ENCODE peak calls at places on chromosomes 3 and 15, in ten cellular contexts. One of them, this sample, is unnamed.

GRCh38 chr15:101491739-101492640 is 2.5 kb upstream of the PCSK6 start:
- DNase-seq in GM23248: no peak
- DNase-seq in right cardiac atrium: no peak
- DNase-seq in endothelial cell of umbilical vein: no peak
- DNase-seq in psoas muscle: no peak
- DNase-seq in uterus: no peak
- DNase-seq in CD4-positive, alpha-beta memory T cell: no peak
- DNase-seq in IMR-90: no peak
- DNase-seq in right atrium auricular region: peak; percentile 52
- DNase-seq in CD4-positive, CD25-positive, alpha-beta regulatory T cell: no peak
- DNase-seq in this sample: no peak

GRCh38 chr15:57655809-57656208 is 50.7 kb upstream of the POLR2M start:
- DNase-seq in GM23248: no peak
- DNase-seq in right cardiac atrium: no peak
- DNase-seq in endothelial cell of umbilical vein: no peak
- DNase-seq in psoas muscle: no peak
- DNase-seq in uterus: no peak
- DNase-seq in CD4-positive, alpha-beta memory T cell: no peak
- DNase-seq in IMR-90: no peak
- DNase-seq in right atrium auricular region: no peak
- DNase-seq in CD4-positive, CD25-positive, alpha-beta regulatory T cell: peak; percentile 15
- DNase-seq in this sample: no peak

GRCh38 chr3:146524961-146525360 is 19.4 kb downstream of the PLSCR1 start:
- DNase-seq in GM23248: peak; percentile 10
- DNase-seq in right cardiac atrium: no peak
- DNase-seq in endothelial cell of umbilical vein: no peak
- DNase-seq in psoas muscle: no peak
- DNase-seq in uterus: no peak
- DNase-seq in CD4-positive, alpha-beta memory T cell: no peak
- DNase-seq in IMR-90: no peak
- DNase-seq in right atrium auricular region: no peak
- DNase-seq in CD4-positive, CD25-positive, alpha-beta regulatory T cell: no peak
- DNase-seq in this sample: no peak

GRCh38 chr15:100349696-100350433 is 8.1 kb upstream of the ADAMTS17 start:
- DNase-seq in GM23248: peak; percentile 93
- DNase-seq in right cardiac atrium: peak; percentile 94
- DNase-seq in endothelial cell of umbilical vein: peak; percentile 81
- DNase-seq in psoas muscle: peak; percentile 97
- DNase-seq in uterus: peak; percentile 97
- DNase-seq in CD4-positive, alpha-beta memory T cell: peak; percentile 83
- DNase-seq in IMR-90: peak; percentile 55
- DNase-seq in right atrium auricular region: peak; percentile 97
- DNase-seq in CD4-positive, CD25-positive, alpha-beta regulatory T cell: peak; percentile 86
- DNase-seq in this sample: peak; percentile 78

GRCh38 chr15:29113336-29114276 is 156.0 kb downstream of the NSMCE3 start:
- DNase-seq in GM23248: no peak
- DNase-seq in right cardiac atrium: no peak
- DNase-seq in endothelial cell of umbilical vein: no peak
- DNase-seq in psoas muscle: no peak
- DNase-seq in uterus: no peak
- DNase-seq in CD4-positive, alpha-beta memory T cell: no peak
- DNase-seq in IMR-90: no peak
- DNase-seq in right atrium auricular region: no peak
- DNase-seq in CD4-positive, CD25-positive, alpha-beta regulatory T cell: no peak
- DNase-seq in this sample: no peak

GRCh38 chr3:124053871-124054270 is 61.9 kb upstream of the ROPN1 start:
- DNase-seq in GM23248: no peak
- DNase-seq in right cardiac atrium: no peak
- DNase-seq in endothelial cell of umbilical vein: no peak
- DNase-seq in psoas muscle: no peak
- DNase-seq in uterus: no peak
- DNase-seq in CD4-positive, alpha-beta memory T cell: no peak
- DNase-seq in IMR-90: no peak
- DNase-seq in right atrium auricular region: no peak
- DNase-seq in CD4-positive, CD25-positive, alpha-beta regulatory T cell: no peak
- DNase-seq in this sample: no peak

GRCh38 chr15:74511583-74511982 is 29.4 kb upstream of the ARID3B start:
- DNase-seq in GM23248: no peak
- DNase-seq in right cardiac atrium: no peak
- DNase-seq in endothelial cell of umbilical vein: no peak
- DNase-seq in psoas muscle: no peak
- DNase-seq in uterus: no peak
- DNase-seq in CD4-positive, alpha-beta memory T cell: no peak
- DNase-seq in IMR-90: no peak
- DNase-seq in right atrium auricular region: no peak
- DNase-seq in CD4-positive, CD25-positive, alpha-beta regulatory T cell: no peak
- DNase-seq in this sample: no peak

GRCh38 chr3:137761563-137762503 is 2.3 kb upstream of the SOX14 start:
- DNase-seq in GM23248: no peak
- DNase-seq in right cardiac atrium: no peak
- DNase-seq in endothelial cell of umbilical vein: no peak
- DNase-seq in psoas muscle: no peak
- DNase-seq in uterus: no peak
- DNase-seq in CD4-positive, alpha-beta memory T cell: no peak
- DNase-seq in IMR-90: no peak
- DNase-seq in right atrium auricular region: no peak
- DNase-seq in CD4-positive, CD25-positive, alpha-beta regulatory T cell: no peak
- DNase-seq in this sample: no peak

GRCh38 chr3:84755860-84756259 is 202.9 kb upstream of the CADM2 start:
- DNase-seq in GM23248: no peak
- DNase-seq in right cardiac atrium: no peak
- DNase-seq in endothelial cell of umbilical vein: no peak
- DNase-seq in psoas muscle: peak; percentile 26
- DNase-seq in uterus: no peak
- DNase-seq in CD4-positive, alpha-beta memory T cell: no peak
- DNase-seq in IMR-90: no peak
- DNase-seq in right atrium auricular region: no peak
- DNase-seq in CD4-positive, CD25-positive, alpha-beta regulatory T cell: no peak
- DNase-seq in this sample: no peak

GRCh38 chr15:68683551-68683950 is 104.8 kb downstream of the CORO2B start:
- DNase-seq in GM23248: no peak
- DNase-seq in right cardiac atrium: no peak
- DNase-seq in endothelial cell of umbilical vein: no peak
- DNase-seq in psoas muscle: no peak
- DNase-seq in uterus: no peak
- DNase-seq in CD4-positive, alpha-beta memory T cell: no peak
- DNase-seq in IMR-90: no peak
- DNase-seq in right atrium auricular region: no peak
- DNase-seq in CD4-positive, CD25-positive, alpha-beta regulatory T cell: no peak
- DNase-seq in this sample: no peak

GRCh38 chr3:194204036-194204792 is 68.3 kb downstream of the HES1 start:
- DNase-seq in GM23248: no peak
- DNase-seq in right cardiac atrium: no peak
- DNase-seq in endothelial cell of umbilical vein: no peak
- DNase-seq in psoas muscle: no peak
- DNase-seq in uterus: no peak
- DNase-seq in CD4-positive, alpha-beta memory T cell: no peak
- DNase-seq in IMR-90: no peak
- DNase-seq in right atrium auricular region: no peak
- DNase-seq in CD4-positive, CD25-positive, alpha-beta regulatory T cell: no peak
- DNase-seq in this sample: no peak

GRCh38 chr3:177037241-177037640 is 160.0 kb downstream of the TBL1XR1 start:
- DNase-seq in GM23248: peak; percentile 36
- DNase-seq in right cardiac atrium: no peak
- DNase-seq in endothelial cell of umbilical vein: no peak
- DNase-seq in psoas muscle: no peak
- DNase-seq in uterus: no peak
- DNase-seq in CD4-positive, alpha-beta memory T cell: no peak
- DNase-seq in IMR-90: peak; percentile 17
- DNase-seq in right atrium auricular region: no peak
- DNase-seq in CD4-positive, CD25-positive, alpha-beta regulatory T cell: no peak
- DNase-seq in this sample: no peak

GRCh38 chr3:177039875-177040274 is 157.4 kb downstream of the TBL1XR1 start:
- DNase-seq in GM23248: no peak
- DNase-seq in right cardiac atrium: no peak
- DNase-seq in endothelial cell of umbilical vein: no peak
- DNase-seq in psoas muscle: no peak
- DNase-seq in uterus: no peak
- DNase-seq in CD4-positive, alpha-beta memory T cell: no peak
- DNase-seq in IMR-90: no peak
- DNase-seq in right atrium auricular region: no peak
- DNase-seq in CD4-positive, CD25-positive, alpha-beta regulatory T cell: no peak
- DNase-seq in this sample: no peak

GRCh38 chr3:177034850-177035475 is 162.3 kb downstream of the TBL1XR1 start:
- DNase-seq in GM23248: no peak
- DNase-seq in right cardiac atrium: no peak
- DNase-seq in endothelial cell of umbilical vein: no peak
- DNase-seq in psoas muscle: no peak
- DNase-seq in uterus: no peak
- DNase-seq in CD4-positive, alpha-beta memory T cell: no peak
- DNase-seq in IMR-90: no peak
- DNase-seq in right atrium auricular region: no peak
- DNase-seq in CD4-positive, CD25-positive, alpha-beta regulatory T cell: no peak
- DNase-seq in this sample: no peak

GRCh38 chr3:177041021-177041729 is 156.1 kb downstream of the TBL1XR1 start:
- DNase-seq in GM23248: peak; percentile 39
- DNase-seq in right cardiac atrium: peak; percentile 45
- DNase-seq in endothelial cell of umbilical vein: peak; percentile 43
- DNase-seq in psoas muscle: no peak
- DNase-seq in uterus: peak; percentile 48
- DNase-seq in CD4-positive, alpha-beta memory T cell: no peak
- DNase-seq in IMR-90: peak; percentile 25
- DNase-seq in right atrium auricular region: peak; percentile 76
- DNase-seq in CD4-positive, CD25-positive, alpha-beta regulatory T cell: no peak
- DNase-seq in this sample: no peak

DNA sequence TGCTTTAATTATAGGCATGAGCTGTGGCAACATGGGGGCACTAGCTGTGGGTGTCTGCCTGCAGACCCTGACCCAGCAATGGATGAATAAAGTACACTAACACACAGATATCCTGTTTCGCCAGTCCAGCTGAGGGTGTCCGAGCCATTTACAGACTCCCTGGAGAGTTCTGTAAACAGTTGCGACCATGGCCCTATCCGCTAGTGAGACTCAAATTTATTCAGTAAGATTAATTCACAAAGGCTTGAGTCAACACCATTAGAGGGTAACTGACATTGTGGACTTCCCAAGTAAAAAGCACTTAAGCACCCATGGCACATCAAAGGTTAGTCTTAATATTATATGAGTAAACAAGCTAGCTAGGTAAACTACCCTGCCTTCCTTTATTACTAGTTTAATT is 161.6 kb downstream of the TBL1XR1 start:
- DNase-seq in GM23248: no peak
- DNase-seq in right cardiac atrium: no peak
- DNase-seq in endothelial cell of umbilical vein: no peak
- DNase-seq in psoas muscle: no peak
- DNase-seq in uterus: no peak
- DNase-seq in CD4-positive, alpha-beta memory T cell: no peak
- DNase-seq in IMR-90: no peak
- DNase-seq in right atrium auricular region: no peak
- DNase-seq in CD4-positive, CD25-positive, alpha-beta regulatory T cell: no peak
- DNase-seq in this sample: no peak
- H3K4me3 ChIP-seq in GM23248: no peak overlapping the region
- H3K4me3 ChIP-seq in right cardiac atrium: no peak overlapping the region
- H3K4me3 ChIP-seq in endothelial cell of umbilical vein: no peak overlapping the region
- H3K4me3 ChIP-seq in psoas muscle: no peak overlapping the region
- H3K4me3 ChIP-seq in uterus: no peak overlapping the region
- H3K4me3 ChIP-seq in CD4-positive, alpha-beta memory T cell: no peak overlapping the region
- H3K4me3 ChIP-seq in IMR-90: no peak overlapping the region
- H3K4me3 ChIP-seq in right atrium auricular region: no peak overlapping the region
- H3K4me3 ChIP-seq in CD4-positive, CD25-positive, alpha-beta regulatory T cell: no peak overlapping the region
- H3K4me3 ChIP-seq in this sample: no peak overlapping the region

GRCh38 chr15:63597033-63597790 is at the start of gene FBXL22:
- DNase-seq in GM23248: peak; percentile 36
- DNase-seq in right cardiac atrium: peak; percentile 32
- DNase-seq in endothelial cell of umbilical vein: no peak
- DNase-seq in psoas muscle: peak; percentile 75
- DNase-seq in uterus: peak; percentile 57
- DNase-seq in CD4-positive, alpha-beta memory T cell: no peak
- DNase-seq in IMR-90: peak; percentile 84
- DNase-seq in right atrium auricular region: no peak
- DNase-seq in CD4-positive, CD25-positive, alpha-beta regulatory T cell: no peak
- DNase-seq in this sample: no peak
- H3K27ac ChIP-seq in GM23248: peak within 1 kb of the TSS; percentile 25
- H3K27ac ChIP-seq in right cardiac atrium: peak within 1 kb of the TSS; percentile 62
- H3K27ac ChIP-seq in endothelial cell of umbilical vein: no peak within 1 kb of the TSS
- H3K27ac ChIP-seq in psoas muscle: peak within 1 kb of the TSS; percentile 90
- H3K27ac ChIP-seq in uterus: peak within 1 kb of the TSS; percentile 84
- H3K27ac ChIP-seq in CD4-positive, alpha-beta memory T cell: no peak within 1 kb of the TSS
- H3K27ac ChIP-seq in IMR-90: peak within 1 kb of the TSS; percentile 62
- H3K27ac ChIP-seq in right atrium auricular region: peak within 1 kb of the TSS; percentile 93
- H3K27ac ChIP-seq in CD4-positive, CD25-positive, alpha-beta regulatory T cell: no peak within 1 kb of the TSS
- H3K27ac ChIP-seq in this sample: no peak within 1 kb of the TSS

DNA sequence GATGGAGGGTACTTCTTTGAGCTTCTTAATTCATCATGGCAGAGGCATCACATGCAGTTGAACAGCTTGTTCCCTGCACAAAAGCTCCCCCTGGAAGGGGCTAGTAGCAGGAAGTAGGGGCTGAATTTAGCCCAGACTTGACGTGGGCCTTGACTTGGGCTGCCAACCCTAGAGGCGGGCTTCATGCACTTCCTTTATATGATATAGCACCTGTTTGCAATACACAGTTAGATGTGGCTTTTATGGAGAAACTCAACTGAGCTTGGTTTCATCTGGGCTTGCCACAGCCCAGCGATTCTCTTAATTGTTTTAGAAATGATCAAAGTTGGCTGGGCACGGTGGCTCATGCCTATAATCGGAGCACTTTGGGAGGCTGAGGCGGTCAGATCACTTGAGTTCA is 33.7 kb upstream of the ADGRG7 start:
- DNase-seq in GM23248: no peak
- DNase-seq in right cardiac atrium: no peak
- DNase-seq in endothelial cell of umbilical vein: no peak
- DNase-seq in psoas muscle: no peak
- DNase-seq in uterus: no peak
- DNase-seq in CD4-positive, alpha-beta memory T cell: no peak
- DNase-seq in IMR-90: no peak
- DNase-seq in right atrium auricular region: no peak
- DNase-seq in CD4-positive, CD25-positive, alpha-beta regulatory T cell: no peak
- DNase-seq in this sample: no peak
- H3K4me1 ChIP-seq in GM23248: peaks cover under 1% of the 10 kb centered on the region
- H3K4me1 ChIP-seq in right cardiac atrium: no peaks in the 10 kb centered on the region
- H3K4me1 ChIP-seq in endothelial cell of umbilical vein: no peaks in the 10 kb centered on the region
- H3K4me1 ChIP-seq in psoas muscle: no peaks in the 10 kb centered on the region
- H3K4me1 ChIP-seq in uterus: no peaks in the 10 kb centered on the region
- H3K4me1 ChIP-seq in CD4-positive, alpha-beta memory T cell: no peaks in the 10 kb centered on the region
- H3K4me1 ChIP-seq in IMR-90: no peaks in the 10 kb centered on the region
- H3K4me1 ChIP-seq in right atrium auricular region: no peaks in the 10 kb centered on the region
- H3K4me1 ChIP-seq in CD4-positive, CD25-positive, alpha-beta regulatory T cell: no peaks in the 10 kb centered on the region
- H3K4me1 ChIP-seq in this sample: no peaks in the 10 kb centered on the region

DNA sequence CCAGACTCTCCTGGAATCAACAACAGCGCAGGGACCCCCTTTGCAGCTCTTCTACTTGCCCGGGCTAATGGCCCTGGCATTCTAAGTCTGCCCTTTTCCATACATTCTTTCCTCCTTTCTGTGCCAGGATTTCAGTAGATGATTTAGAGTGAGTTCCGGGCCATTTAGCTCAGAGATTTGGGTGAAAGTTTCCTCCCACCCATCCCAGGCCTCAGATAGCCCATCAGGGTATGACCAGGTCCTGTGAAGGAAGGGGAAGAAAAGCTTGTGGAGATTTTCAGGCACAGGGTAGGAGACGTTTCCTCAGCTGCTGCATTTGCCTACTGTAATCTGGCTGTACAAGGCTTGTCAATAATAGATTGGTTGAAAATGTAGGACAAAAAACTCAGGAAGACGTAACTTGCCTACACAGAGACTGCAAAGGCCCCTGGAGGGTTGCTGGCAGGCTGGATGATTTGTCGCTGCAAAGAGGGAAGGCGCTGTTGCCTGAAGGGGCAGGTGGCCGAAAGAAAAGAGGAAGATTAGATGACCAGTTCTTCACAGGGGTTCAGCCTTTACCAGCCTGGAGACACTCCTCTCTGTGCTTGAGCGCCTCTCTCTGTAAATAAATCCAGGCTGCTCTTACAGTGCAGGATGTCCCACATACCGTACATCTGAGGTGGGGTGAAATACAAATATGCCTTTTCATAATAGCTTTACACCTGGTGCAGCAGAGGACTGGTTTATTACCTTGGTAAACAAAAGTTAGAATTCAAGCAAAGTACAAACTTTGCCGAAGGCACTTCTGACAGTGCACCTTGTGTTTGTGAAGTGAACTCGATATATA is 63.4 kb upstream of the BCL6 start:
- DNase-seq in GM23248: no peak
- DNase-seq in right cardiac atrium: no peak
- DNase-seq in endothelial cell of umbilical vein: no peak
- DNase-seq in psoas muscle: no peak
- DNase-seq in uterus: no peak
- DNase-seq in CD4-positive, alpha-beta memory T cell: no peak
- DNase-seq in IMR-90: no peak
- DNase-seq in right atrium auricular region: no peak
- DNase-seq in CD4-positive, CD25-positive, alpha-beta regulatory T cell: no peak
- DNase-seq in this sample: no peak
- H3K4me3 ChIP-seq in GM23248: no peak overlapping the region
- H3K4me3 ChIP-seq in right cardiac atrium: no peak overlapping the region
- H3K4me3 ChIP-seq in endothelial cell of umbilical vein: no peak overlapping the region
- H3K4me3 ChIP-seq in psoas muscle: no peak overlapping the region
- H3K4me3 ChIP-seq in uterus: no peak overlapping the region
- H3K4me3 ChIP-seq in CD4-positive, alpha-beta memory T cell: no peak overlapping the region
- H3K4me3 ChIP-seq in IMR-90: no peak overlapping the region
- H3K4me3 ChIP-seq in right atrium auricular region: no peak overlapping the region
- H3K4me3 ChIP-seq in CD4-positive, CD25-positive, alpha-beta regulatory T cell: no peak overlapping the region
- H3K4me3 ChIP-seq in this sample: no peak overlapping the region